ENCODE peak calls at places on chromosomes 2 and 18, in six cellular contexts. S is GM12878, L is sigmoid colon, I is ovary, G is A549, C is K562. K is an unnamed sample.
A peak's percentile ranks its signal among the peaks of the same experiment; 100 is the strongest.

GRCh38 chr2:235745597-235745996 is 251.8 kb downstream of the AGAP1 start:
- DNase-seq in S (no peak), L (no peak), I (no peak), G (no peak), C (no peak), K (no peak)

GRCh38 chr2:215950009-215950408 is 63.3 kb downstream of the MREG start:
- DNase-seq in S (peak; percentile 30), L (no peak), I (no peak), G (peak; percentile 27), C (peak; percentile 33), K (no peak)

GRCh38 chr2:175490306-175490705 is 308.8 kb upstream of the ATP5MC3 start:
- DNase-seq in S (no peak), L (no peak), I (no peak), G (no peak), C (no peak), K (no peak)

GRCh38 chr2:1697601-1698000 is 46.7 kb downstream of the PXDN start:
- DNase-seq in S (no peak), L (peak; percentile 64), I (no peak), G (no peak), C (no peak), K (no peak)

GRCh38 chr2:234212534-234212933 is 162.0 kb downstream of the SPP2 start:
- DNase-seq in S (no peak), L (no peak), I (no peak), G (no peak), C (no peak), K (no peak)

GRCh38 chr2:156199588-156199987 is 132.9 kb downstream of the NR4A2 start:
- DNase-seq in S (no peak), L (no peak), I (no peak), G (no peak), C (no peak), K (no peak)

GRCh38 chr2:235719146-235719942 is 225.5 kb downstream of the AGAP1 start:
- DNase-seq in S (no peak), L (no peak), I (no peak), G (no peak), C (no peak), K (no peak)

GRCh38 chr2:75481041-75481836 is 79.5 kb downstream of the EVA1A start:
- DNase-seq in S (no peak), L (no peak), I (no peak), G (no peak), C (peak; percentile 10), K (no peak)

GRCh38 chr2:194352505-194352904 is 1304.5 kb upstream of the SLC39A10 start:
- DNase-seq in S (no peak), L (no peak), I (no peak), G (no peak), C (no peak), K (no peak)

GRCh38 chr2:140353541-140353940 is 1573.4 kb upstream of the NXPH2 start:
- DNase-seq in S (no peak), L (no peak), I (no peak), G (no peak), C (no peak), K (no peak)

GRCh38 chr2:149387411-149387810 is 57.0 kb downstream of the LYPD6 start:
- DNase-seq in S (no peak), L (no peak), I (no peak), G (no peak), C (no peak), K (no peak)

GRCh38 chr2:205732314-205732713 is 50.0 kb downstream of the NRP2 start:
- DNase-seq in S (no peak), L (no peak), I (no peak), G (no peak), C (no peak), K (no peak)

GRCh38 chr18:74204543-74205152 is 56.3 kb downstream of the TIMM21 start:
- DNase-seq in S (no peak), L (no peak), I (peak; percentile 59), G (no peak), C (no peak), K (no peak)

GRCh38 chr2:95285542-95285932 is 11.3 kb downstream of the PROM2 start:
- DNase-seq in S (no peak), L (no peak), I (no peak), G (no peak), C (no peak), K (no peak)

GRCh38 chr2:8255448-8255800 is 426.4 kb upstream of the ID2 start:
- DNase-seq in S (no peak), L (no peak), I (no peak), G (no peak), C (no peak), K (no peak)

GRCh38 chr2:200226652-200227426 is 79.7 kb upstream of the SPATS2L start:
- DNase-seq in S (no peak), L (no peak), I (no peak), G (no peak), C (no peak), K (no peak)

GRCh38 chr2:215535726-215536125 is 99.9 kb upstream of the FN1 start:
- DNase-seq in S (no peak), L (no peak), I (no peak), G (no peak), C (no peak), K (no peak)

GRCh38 chr2:2464095-2464494 is 133.0 kb upstream of the MYT1L start:
- DNase-seq in S (no peak), L (peak; percentile 71), I (no peak), G (no peak), C (no peak), K (no peak)

GRCh38 chr2:9332853-9333245 is 90.5 kb downstream of the ITGB1BP1 start:
- DNase-seq in S (no peak), L (no peak), I (no peak), G (no peak), C (no peak), K (no peak)

GRCh38 chr2:9335322-9335754 is 88.0 kb downstream of the ITGB1BP1 start:
- DNase-seq in S (no peak), L (no peak), I (no peak), G (no peak), C (peak; percentile 47), K (no peak)

GRCh38 chr2:9334722-9335121 is 88.6 kb downstream of the ITGB1BP1 start:
- DNase-seq in S (no peak), L (no peak), I (no peak), G (no peak), C (no peak), K (no peak)

GRCh38 chr2:9332136-9332852 is 91.0 kb downstream of the ITGB1BP1 start:
- DNase-seq in S (no peak), L (no peak), I (no peak), G (no peak), C (no peak), K (no peak)

DNA sequence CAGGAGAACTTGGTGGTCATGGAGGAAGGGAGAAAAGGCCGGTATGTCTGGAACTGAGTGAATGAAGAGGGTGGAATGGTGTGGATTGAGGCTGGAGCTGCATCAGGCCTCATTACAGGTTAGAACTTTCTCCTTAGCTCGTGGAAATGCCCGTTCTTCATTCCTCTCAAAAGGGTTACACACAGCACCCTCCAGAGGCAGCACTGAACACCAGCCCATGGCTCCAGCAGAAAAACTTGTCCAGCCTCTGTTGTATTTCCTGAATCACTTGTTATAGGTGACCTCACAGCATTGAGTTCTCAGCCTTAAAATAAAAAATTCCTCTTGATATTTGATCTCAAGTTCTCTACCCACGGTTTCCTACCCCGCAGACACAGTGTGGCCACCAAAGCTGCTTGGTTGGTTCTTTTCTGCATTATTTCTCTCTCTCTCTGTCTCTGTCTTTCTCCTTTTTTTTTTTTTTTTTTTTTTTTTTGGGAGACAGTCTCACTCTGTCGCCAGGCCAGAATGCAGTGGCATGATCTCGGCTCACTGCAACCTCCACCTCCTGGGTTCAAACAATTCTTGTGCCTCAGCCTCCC is 89.6 kb downstream of the ITGB1BP1 start:
- DNase-seq in S (no peak), L (peak; percentile 81), I (peak; percentile 66), G (peak; percentile 70), C (peak; percentile 79), K (peak; percentile 25)
- TF ChIP-seq EP300 in S (no peak), L (no peak), I (no peak), G (no peak), C (no peak), K (no peak)

DNA sequence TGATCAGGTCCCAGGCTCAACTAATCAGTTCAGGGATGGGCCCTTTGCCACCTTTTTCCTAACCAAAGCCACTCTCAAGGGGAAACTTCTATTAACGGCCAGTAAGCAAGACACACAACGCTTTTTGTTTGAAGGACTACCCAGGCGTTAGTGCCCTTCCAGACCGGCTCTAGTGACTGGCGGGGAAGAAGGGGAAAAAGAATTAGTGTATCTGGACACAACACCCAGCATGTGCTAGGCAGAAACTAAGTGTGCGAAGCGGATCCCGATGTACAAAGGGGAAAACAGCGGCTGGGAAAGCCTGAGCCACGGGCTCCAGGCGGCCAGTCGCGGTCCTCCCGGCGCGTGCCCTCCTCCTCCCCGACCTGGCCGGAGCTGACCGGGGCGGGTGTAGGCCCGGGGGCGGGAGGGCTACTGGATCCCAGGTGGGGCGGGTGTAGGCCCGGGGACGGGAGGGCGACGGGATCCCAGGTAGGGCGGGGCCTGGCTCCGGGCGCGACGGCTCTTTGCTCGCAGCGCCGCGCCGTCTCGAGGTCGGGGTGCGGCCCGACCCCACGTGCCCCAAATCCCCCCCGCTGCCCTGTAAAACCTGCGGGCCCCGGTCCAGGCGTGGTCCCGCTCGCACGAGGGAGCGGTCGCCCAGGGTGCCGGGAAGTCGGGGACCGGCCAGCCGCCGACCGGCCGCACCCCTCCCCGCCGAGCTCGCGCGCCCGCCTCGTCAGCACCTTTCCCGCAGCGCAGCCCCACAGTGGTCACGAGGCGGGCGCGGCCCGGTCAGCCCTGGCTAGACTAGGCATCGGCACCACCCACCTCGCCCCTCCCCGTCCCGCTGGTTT is 48.8 kb downstream of the C2orf42 start:
- DNase-seq in S (no peak), L (no peak), I (no peak), G (peak; percentile 51), C (peak; percentile 84), K (no peak)
- TF ChIP-seq POLR2A in S (peak; percentile 83), L (peak; percentile 57), I (peak; percentile 95), G (peak; percentile 57), C (peak; percentile 72), K (peak; percentile 98)

GRCh38 chr2:40129725-40130124 is 322.2 kb downstream of the SLC8A1 start:
- DNase-seq in S (no peak), L (peak; percentile 90), I (no peak), G (no peak), C (no peak), K (no peak)
- H3K27ac ChIP-seq in S (no peak overlapping the region), L (no peak overlapping the region), I (no peak overlapping the region), G (no peak overlapping the region), C (no peak overlapping the region), K (no peak overlapping the region)

GRCh38 chr18:36622610-36623009 is 206.2 kb downstream of the TPGS2 start:
- DNase-seq in S (no peak), L (no peak), I (no peak), G (no peak), C (no peak), K (no peak)

GRCh38 chr18:36624451-36625167 is 204.2 kb downstream of the TPGS2 start:
- DNase-seq in S (no peak), L (no peak), I (no peak), G (no peak), C (peak; percentile 6), K (no peak)

GRCh38 chr18:36623681-36624080 is 205.1 kb downstream of the TPGS2 start:
- DNase-seq in S (no peak), L (no peak), I (no peak), G (no peak), C (no peak), K (no peak)

GRCh38 chr18:36625386-36625785 is 203.4 kb downstream of the TPGS2 start:
- DNase-seq in S (no peak), L (no peak), I (no peak), G (no peak), C (no peak), K (no peak)

DNA sequence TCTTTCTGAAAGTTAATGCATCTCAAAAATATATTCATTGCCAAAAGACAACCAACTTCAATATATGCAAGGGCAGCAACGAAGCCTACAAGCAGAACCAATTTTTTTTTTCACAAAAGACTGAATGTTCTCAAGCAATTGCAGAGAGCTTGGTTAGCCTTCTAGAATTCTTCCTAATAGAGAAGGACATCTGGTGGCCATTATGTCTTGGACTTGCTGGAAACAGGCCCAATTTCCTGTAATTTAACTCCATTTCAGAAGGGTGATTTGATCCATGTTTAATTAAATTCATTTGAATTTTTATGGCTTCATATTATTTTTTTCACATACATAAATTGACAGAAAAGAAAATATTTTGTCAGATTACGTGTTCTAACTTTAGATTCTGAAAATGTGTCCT is 208.0 kb downstream of the TPGS2 start:
- DNase-seq in S (no peak), L (no peak), I (no peak), G (no peak), C (no peak), K (no peak)
- TF ChIP-seq EP300 in S (no peak), L (no peak), I (no peak), G (no peak), C (no peak), K (no peak)

K was measured in tibial nerve.